ENCODE peak calls at places on chromosomes 7 and 10, in eight cellular contexts. C is retinal pigment epithelial cell; N is iPS-NIHi11; D is stimulated activated CD8-positive, alpha-beta memory T cell treated with anti-CD3 and anti-CD28 coated beads, Interleukin-15, amount 100 ng/mL, for 24 hours; A is uterus; K is HL-60; R is H54; Z is T1000. M is an unnamed sample.

GRCh38 chr10:28492556-28492955 is 40.4 kb upstream of the WAC start:
- DNase-seq in K (peak), R (no peak), A (no peak), N (no peak), Z (no peak), D (no peak), C (no peak), M (peak)

GRCh38 chr10:71835671-71836593 is 15.1 kb downstream of the PSAP start:
- DNase-seq in D (no peak), Z (peak), A (peak), N (no peak), C (peak), R (no peak), K (no peak), M (peak)

GRCh38 chr7:4958477-4959301 is at the start of gene MMD2:
- DNase-seq in N (peak), D (no peak), R (no peak), Z (no peak), A (no peak), K (no peak), C (no peak), M (no peak)

GRCh38 chr10:96257944-96258343 is 13.4 kb downstream of the BLNK start:
- DNase-seq in N (no peak), C (no peak), Z (no peak), A (no peak), K (no peak), R (no peak), D (no peak), M (no peak)

GRCh38 chr10:61284222-61284890 is 168.8 kb downstream of the TMEM26 start:
- DNase-seq in K (no peak), A (no peak), N (peak), Z (no peak), R (no peak), D (no peak), C (peak), M (peak)

GRCh38 chr10:24793648-24794379 is 70.1 kb upstream of the ARHGAP21 start:
- DNase-seq in R (no peak), D (no peak), Z (no peak), C (no peak), A (no peak), N (no peak), K (no peak), M (no peak)

GRCh38 chr10:32139223-32140073 is 83.2 kb upstream of the KIF5B start:
- DNase-seq in K (peak), R (peak), A (peak), C (peak), N (peak), Z (peak), D (no peak), M (peak)

GRCh38 chr10:86931872-86932271 is 25.5 kb downstream of the MMRN2 start:
- DNase-seq in R (no peak), D (no peak), K (no peak), N (no peak), Z (no peak), C (no peak), A (no peak), M (no peak)

GRCh38 chr7:1787241-1787640 is 117.2 kb downstream of the ELFN1 start:
- DNase-seq in R (no peak), K (no peak), C (no peak), A (no peak), Z (no peak), N (no peak), D (no peak), M (no peak)

GRCh38 chr7:94289071-94289470 is 105.6 kb upstream of the COL1A2 start:
- DNase-seq in Z (peak), K (peak), N (peak), R (peak), C (no peak), A (peak), D (no peak), M (peak)

GRCh38 chr10:84331091-84331490 is 2.7 kb downstream of the CCSER2 start:
- DNase-seq in C (no peak), D (no peak), N (no peak), Z (no peak), K (no peak), R (no peak), A (no peak), M (no peak)

GRCh38 chr10:368579-369255 is 233.5 kb downstream of the ZMYND11 start:
- DNase-seq in D (no peak), Z (no peak), A (no peak), R (no peak), N (no peak), C (no peak), K (no peak), M (no peak)

GRCh38 chr10:124516998-124517397 is 55.4 kb downstream of the LHPP start:
- DNase-seq in Z (no peak), A (no peak), D (no peak), N (no peak), C (no peak), K (no peak), R (no peak), M (no peak)

GRCh38 chr7:149422914-149423285 is 38.0 kb downstream of the ZNF777 start:
- DNase-seq in Z (no peak), A (no peak), C (no peak), D (peak), R (no peak), N (peak), K (no peak), M (no peak)

GRCh38 chr7:148291799-148292198 is 298.8 kb upstream of the C7orf33 start:
- DNase-seq in D (no peak), C (no peak), N (no peak), R (no peak), A (no peak), K (no peak), Z (no peak), M (no peak)

GRCh38 chr7:4189151-4189570 is 492.9 kb upstream of the FOXK1 start:
- DNase-seq in N (no peak), D (no peak), A (peak), Z (no peak), R (peak), C (peak), K (no peak), M (no peak)

GRCh38 chr10:55098452-55098851 is 297.4 kb upstream of the PCDH15 start:
- DNase-seq in D (no peak), N (no peak), A (no peak), C (no peak), Z (no peak), R (no peak), K (no peak), M (no peak)

GRCh38 chr7:101589976-101590662 is 39.0 kb downstream of the MYL10 start:
- DNase-seq in C (no peak), A (no peak), Z (no peak), N (no peak), D (no peak), K (no peak), R (no peak), M (no peak)

GRCh38 chr10:119281581-119282071 is 74.3 kb downstream of the GRK5 start:
- DNase-seq in C (peak), N (peak), A (peak), D (no peak), K (no peak), R (no peak), Z (no peak), M (no peak)

GRCh38 chr7:122448893-122449589 is 144.5 kb upstream of the FEZF1 start:
- DNase-seq in K (no peak), C (no peak), D (no peak), R (no peak), N (no peak), A (no peak), Z (no peak), M (no peak)

GRCh38 chr7:69827140-69827919 is 229.1 kb downstream of the AUTS2 start:
- DNase-seq in Z (no peak), K (peak), C (no peak), R (no peak), A (no peak), N (no peak), D (no peak), M (no peak)

GRCh38 chr7:22791204-22792158 is 31.2 kb downstream of the TOMM7 start:
- DNase-seq in K (no peak), C (no peak), A (no peak), R (peak), Z (no peak), N (no peak), D (no peak), M (no peak)

GRCh38 chr10:77863446-77863845 is 63.1 kb downstream of the DLG5 start:
- DNase-seq in R (no peak), D (no peak), A (no peak), Z (no peak), K (no peak), N (no peak), C (no peak), M (no peak)

M was measured in HAP-1.